ENCODE peak calls at places on chromosomes 1 and 21, in six cellular contexts. One of them, this sample, is unnamed.

GRCh38 chr1:154403300-154403943 is 1.7 kb upstream of the IL6R start:
- DNase-seq in GM23338: no peak
- DNase-seq in GM23248: no peak
- DNase-seq in SK-N-SH: no peak
- DNase-seq in PC-3: no peak
- DNase-seq in HCT116: no peak
- DNase-seq in this sample: no peak

GRCh38 chr21:17802568-17802967 is 16.6 kb downstream of the C21orf91 start:
- DNase-seq in PC-3: no peak
- DNase-seq in SK-N-SH: no peak
- DNase-seq in GM23338: no peak
- DNase-seq in HCT116: no peak
- DNase-seq in GM23248: peak; percentile 38
- DNase-seq in this sample: no peak

GRCh38 chr1:173603056-173603591 is at the start of gene SLC9C2:
- DNase-seq in PC-3: no peak
- DNase-seq in SK-N-SH: no peak
- DNase-seq in GM23338: no peak
- DNase-seq in HCT116: no peak
- DNase-seq in GM23248: no peak
- DNase-seq in this sample: no peak

GRCh38 chr1:116817582-116818064 is 63.4 kb downstream of the CD2 start:
- DNase-seq in GM23338: peak; percentile 88
- DNase-seq in PC-3: peak; percentile 79
- DNase-seq in SK-N-SH: peak; percentile 58
- DNase-seq in GM23248: peak; percentile 45
- DNase-seq in HCT116: peak; percentile 75
- DNase-seq in this sample: peak; percentile 76

GRCh38 chr1:12166834-12167492 is at the start of gene TNFRSF1B:
- DNase-seq in PC-3: peak; percentile 10
- DNase-seq in HCT116: no peak
- DNase-seq in SK-N-SH: peak; percentile 91
- DNase-seq in GM23338: peak; percentile 87
- DNase-seq in GM23248: peak; percentile 65
- DNase-seq in this sample: no peak

GRCh38 chr1:114164840-114165543 is 11.3 kb upstream of the SYT6 start:
- DNase-seq in GM23248: no peak
- DNase-seq in GM23338: no peak
- DNase-seq in PC-3: no peak
- DNase-seq in HCT116: no peak
- DNase-seq in SK-N-SH: no peak
- DNase-seq in this sample: no peak

GRCh38 chr1:87127131-87127530 is 201.5 kb upstream of the LMO4 start:
- DNase-seq in GM23248: no peak
- DNase-seq in SK-N-SH: no peak
- DNase-seq in GM23338: no peak
- DNase-seq in HCT116: no peak
- DNase-seq in PC-3: no peak
- DNase-seq in this sample: no peak

GRCh38 chr1:1602321-1602931 is 2.5 kb upstream of the FNDC10 start:
- DNase-seq in GM23338: no peak
- DNase-seq in GM23248: no peak
- DNase-seq in PC-3: no peak
- DNase-seq in HCT116: no peak
- DNase-seq in SK-N-SH: no peak
- DNase-seq in this sample: peak; percentile 49

GRCh38 chr1:154157520-154158306 is 2.8 kb upstream of the NUP210L start:
- DNase-seq in HCT116: no peak
- DNase-seq in GM23338: no peak
- DNase-seq in GM23248: peak; percentile 24
- DNase-seq in SK-N-SH: no peak
- DNase-seq in PC-3: no peak
- DNase-seq in this sample: no peak

GRCh38 chr1:214862421-214862820 is 220.1 kb upstream of the KCNK2 start:
- DNase-seq in HCT116: no peak
- DNase-seq in GM23248: peak; percentile 82
- DNase-seq in GM23338: no peak
- DNase-seq in PC-3: peak; percentile 79
- DNase-seq in SK-N-SH: no peak
- DNase-seq in this sample: no peak

GRCh38 chr1:162230096-162230495 is 146.6 kb downstream of the SPATA46 start:
- DNase-seq in SK-N-SH: no peak
- DNase-seq in GM23338: peak; percentile 82
- DNase-seq in PC-3: peak; percentile 53
- DNase-seq in GM23248: peak; percentile 23
- DNase-seq in HCT116: peak; percentile 24
- DNase-seq in this sample: no peak

GRCh38 chr1:15965228-15965767 is 10.6 kb downstream of the ZBTB17 start:
- DNase-seq in GM23248: peak; percentile 88
- DNase-seq in GM23338: no peak
- DNase-seq in PC-3: no peak
- DNase-seq in SK-N-SH: no peak
- DNase-seq in HCT116: no peak
- DNase-seq in this sample: peak; percentile 56

GRCh38 chr1:31548518-31548898 is 27.8 kb upstream of the TINAGL1 start:
- DNase-seq in SK-N-SH: peak; percentile 32
- DNase-seq in GM23248: no peak
- DNase-seq in GM23338: peak; percentile 53
- DNase-seq in HCT116: no peak
- DNase-seq in PC-3: no peak
- DNase-seq in this sample: no peak

GRCh38 chr1:10975567-10976326 is 36.7 kb upstream of the TARDBP start:
- DNase-seq in GM23248: peak; percentile 99
- DNase-seq in HCT116: no peak
- DNase-seq in PC-3: peak; percentile 61
- DNase-seq in SK-N-SH: peak; percentile 74
- DNase-seq in GM23338: no peak
- DNase-seq in this sample: no peak

GRCh38 chr1:218585565-218586184 is 240.5 kb downstream of the TGFB2 start:
- DNase-seq in SK-N-SH: peak; percentile 47
- DNase-seq in GM23338: peak; percentile 65
- DNase-seq in PC-3: peak; percentile 99
- DNase-seq in HCT116: peak; percentile 65
- DNase-seq in GM23248: peak; percentile 70
- DNase-seq in this sample: no peak

GRCh38 chr1:19967808-19968207 is 11.6 kb downstream of the PLA2G2A start:
- DNase-seq in SK-N-SH: no peak
- DNase-seq in GM23338: no peak
- DNase-seq in HCT116: no peak
- DNase-seq in GM23248: no peak
- DNase-seq in PC-3: no peak
- DNase-seq in this sample: no peak

GRCh38 chr1:33866286-33866685 is 2.4 kb downstream of the HMGB4 start:
- DNase-seq in GM23248: peak; percentile 18
- DNase-seq in SK-N-SH: no peak
- DNase-seq in GM23338: no peak
- DNase-seq in PC-3: no peak
- DNase-seq in HCT116: no peak
- DNase-seq in this sample: no peak

GRCh38 chr1:21308847-21309652 is 18.8 kb upstream of the ECE1 start:
- DNase-seq in HCT116: no peak
- DNase-seq in GM23248: peak; percentile 84
- DNase-seq in PC-3: peak; percentile 14
- DNase-seq in GM23338: no peak
- DNase-seq in SK-N-SH: peak; percentile 60
- DNase-seq in this sample: no peak

GRCh38 chr1:108117908-108118902 is 81.9 kb downstream of the SLC25A24 start:
- DNase-seq in PC-3: peak; percentile 73
- DNase-seq in GM23248: peak; percentile 82
- DNase-seq in GM23338: no peak
- DNase-seq in SK-N-SH: peak; percentile 50
- DNase-seq in HCT116: no peak
- DNase-seq in this sample: peak; percentile 58

GRCh38 chr1:233268389-233269022 is 27.0 kb downstream of the PCNX2 start:
- DNase-seq in GM23338: no peak
- DNase-seq in PC-3: no peak
- DNase-seq in SK-N-SH: no peak
- DNase-seq in HCT116: no peak
- DNase-seq in GM23248: no peak
- DNase-seq in this sample: no peak

GRCh38 chr21:45855248-45855801 is 126.2 kb upstream of the COL6A1 start:
- DNase-seq in GM23248: no peak
- DNase-seq in PC-3: no peak
- DNase-seq in GM23338: no peak
- DNase-seq in SK-N-SH: no peak
- DNase-seq in HCT116: no peak
- DNase-seq in this sample: no peak

GRCh38 chr1:30785714-30786113 is 28.1 kb upstream of the LAPTM5 start:
- DNase-seq in PC-3: no peak
- DNase-seq in GM23248: no peak
- DNase-seq in SK-N-SH: no peak
- DNase-seq in HCT116: no peak
- DNase-seq in GM23338: no peak
- DNase-seq in this sample: no peak

GRCh38 chr1:236765831-236766230 is 29.3 kb upstream of the MTR start:
- DNase-seq in SK-N-SH: no peak
- DNase-seq in PC-3: no peak
- DNase-seq in HCT116: no peak
- DNase-seq in GM23338: no peak
- DNase-seq in GM23248: no peak
- DNase-seq in this sample: no peak

GRCh38 chr21:36773111-36773510 is 74.2 kb downstream of the SIM2 start:
- DNase-seq in PC-3: peak; percentile 82
- DNase-seq in SK-N-SH: no peak
- DNase-seq in GM23248: peak; percentile 76
- DNase-seq in HCT116: no peak
- DNase-seq in GM23338: no peak
- DNase-seq in this sample: no peak

GRCh38 chr21:41993744-41994143 is 16.4 kb downstream of the ZBTB21 start:
- DNase-seq in HCT116: no peak
- DNase-seq in PC-3: peak; percentile 59
- DNase-seq in SK-N-SH: no peak
- DNase-seq in GM23338: no peak
- DNase-seq in GM23248: peak; percentile 94
- DNase-seq in this sample: no peak

GRCh38 chr1:169086603-169087455 is 19.7 kb upstream of the ATP1B1 start:
- DNase-seq in PC-3: no peak
- DNase-seq in GM23338: no peak
- DNase-seq in GM23248: peak; percentile 32
- DNase-seq in HCT116: no peak
- DNase-seq in SK-N-SH: no peak
- DNase-seq in this sample: peak; percentile 53

GRCh38 chr21:28872218-28872617 is 120.5 kb downstream of the LTN1 start:
- DNase-seq in GM23338: no peak
- DNase-seq in HCT116: no peak
- DNase-seq in PC-3: no peak
- DNase-seq in GM23248: peak; percentile 27
- DNase-seq in SK-N-SH: no peak
- DNase-seq in this sample: no peak

GRCh38 chr21:36706951-36707762 is 8.2 kb downstream of the SIM2 start:
- DNase-seq in GM23338: peak; percentile 64
- DNase-seq in SK-N-SH: peak; percentile 57
- DNase-seq in HCT116: no peak
- DNase-seq in PC-3: no peak
- DNase-seq in GM23248: peak; percentile 29
- DNase-seq in this sample: no peak

GRCh38 chr1:26938659-26939025 is 17.1 kb downstream of the NUDC start:
- DNase-seq in GM23248: no peak
- DNase-seq in PC-3: no peak
- DNase-seq in SK-N-SH: no peak
- DNase-seq in HCT116: no peak
- DNase-seq in GM23338: no peak
- DNase-seq in this sample: no peak
- H3K36me3 ChIP-seq in GM23248: peaks cover 26% of the 10 kb centered on the region
- H3K36me3 ChIP-seq in PC-3: peaks cover 44% of the 10 kb centered on the region
- H3K36me3 ChIP-seq in SK-N-SH: peaks cover 15% of the 10 kb centered on the region
- H3K36me3 ChIP-seq in HCT116: peaks cover 25% of the 10 kb centered on the region
- H3K36me3 ChIP-seq in GM23338: peaks cover 29% of the 10 kb centered on the region
- H3K36me3 ChIP-seq in this sample: peaks cover 32% of the 10 kb centered on the region

DNA sequence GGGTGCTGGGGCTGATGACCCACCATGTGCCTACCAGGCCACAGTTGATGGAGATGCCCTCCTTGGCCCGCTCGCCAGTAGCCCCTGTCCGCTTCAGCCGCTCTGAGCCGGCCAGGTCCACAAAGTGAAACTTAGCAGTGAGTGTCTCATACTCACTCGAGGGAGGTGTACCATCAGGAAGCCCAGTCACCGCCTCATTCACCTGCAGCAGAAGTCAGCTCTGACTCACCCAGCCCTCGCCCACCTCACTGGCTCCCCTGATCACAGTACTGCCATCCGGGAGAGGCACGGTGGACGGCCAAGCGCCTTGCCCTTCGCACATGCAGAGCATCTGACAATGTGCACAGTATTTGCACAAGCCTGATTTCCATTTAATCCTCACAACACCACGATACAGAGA is 18.8 kb downstream of the KIF21B start:
- DNase-seq in GM23248: no peak
- DNase-seq in PC-3: peak; percentile 63
- DNase-seq in HCT116: no peak
- DNase-seq in GM23338: no peak
- DNase-seq in SK-N-SH: no peak
- DNase-seq in this sample: no peak
- H3K9me2 ChIP-seq in GM23248: no peaks in the 10 kb centered on the region
- H3K9me2 ChIP-seq in PC-3: no peaks in the 10 kb centered on the region
- H3K9me2 ChIP-seq in HCT116: no peaks in the 10 kb centered on the region
- H3K9me2 ChIP-seq in GM23338: no peaks in the 10 kb centered on the region
- H3K9me2 ChIP-seq in SK-N-SH: no peaks in the 10 kb centered on the region
- H3K9me2 ChIP-seq in this sample: no peaks in the 10 kb centered on the region

DNA sequence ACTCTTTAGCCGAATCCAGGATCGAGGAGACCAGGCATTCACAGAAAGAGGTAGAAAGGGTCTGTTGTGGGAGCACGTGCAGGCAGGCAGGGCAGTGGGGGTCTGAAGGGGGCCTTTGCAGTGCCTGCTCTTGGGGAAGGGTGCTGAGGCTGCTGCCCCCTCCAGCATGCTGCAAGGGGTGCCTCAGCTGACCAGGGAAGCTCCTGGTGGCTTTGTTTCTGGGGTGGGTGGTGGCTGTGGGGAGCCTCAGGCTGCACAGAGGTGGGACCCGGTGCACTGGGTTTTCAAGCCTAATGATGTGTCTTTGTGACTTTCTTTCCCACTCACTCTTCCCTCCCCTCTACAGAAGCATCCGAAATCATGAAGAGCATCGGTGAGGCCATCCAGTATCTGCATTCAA is 41.5 kb upstream of the IL19 start:
- DNase-seq in GM23338: no peak
- DNase-seq in GM23248: no peak
- DNase-seq in SK-N-SH: no peak
- DNase-seq in HCT116: no peak
- DNase-seq in PC-3: no peak
- DNase-seq in this sample: no peak
- H3K36me3 ChIP-seq in GM23338: no peaks in the 10 kb centered on the region
- H3K36me3 ChIP-seq in GM23248: peaks cover 14% of the 10 kb centered on the region
- H3K36me3 ChIP-seq in SK-N-SH: peaks cover 39% of the 10 kb centered on the region
- H3K36me3 ChIP-seq in HCT116: peaks cover 2% of the 10 kb centered on the region
- H3K36me3 ChIP-seq in PC-3: peaks cover 28% of the 10 kb centered on the region
- H3K36me3 ChIP-seq in this sample: no peaks in the 10 kb centered on the region

GRCh38 chr1:212101735-212102134 is 66.2 kb downstream of the DTL start:
- DNase-seq in GM23248: no peak
- DNase-seq in GM23338: no peak
- DNase-seq in HCT116: no peak
- DNase-seq in PC-3: no peak
- DNase-seq in SK-N-SH: no peak
- DNase-seq in this sample: no peak
- H3K9me2 ChIP-seq in GM23248: no peaks in the 10 kb centered on the region
- H3K9me2 ChIP-seq in GM23338: no peaks in the 10 kb centered on the region
- H3K9me2 ChIP-seq in HCT116: no peaks in the 10 kb centered on the region
- H3K9me2 ChIP-seq in PC-3: no peaks in the 10 kb centered on the region
- H3K9me2 ChIP-seq in SK-N-SH: no peaks in the 10 kb centered on the region
- H3K9me2 ChIP-seq in this sample: no peaks in the 10 kb centered on the region

This sample was measured in Karpas-422.